ENCODE peak calls at places on chromosomes 1 and 21, in seven cellular contexts. D, H, S, M, L, V and E are unnamed samples.

GRCh38 chr1:97108200-97108599 is 386.6 kb downstream of the PTBP2 start:
- DNase-seq in D (peak), V (no peak), M (no peak), L (no peak), S (no peak), H (no peak), E (no peak)

GRCh38 chr1:211683396-211684297 is 8.2 kb upstream of the NEK2 start:
- DNase-seq in M (no peak), H (no peak), V (no peak), S (no peak), L (no peak), D (no peak), E (no peak)

GRCh38 chr1:205396972-205397616 is 24.8 kb downstream of the LEMD1 start:
- DNase-seq in H (peak), D (peak), V (peak), M (peak), S (peak), L (no peak), E (peak)

GRCh38 chr1:110982320-110982719 is 18.6 kb upstream of the LRIF1 start:
- DNase-seq in S (no peak), L (no peak), M (no peak), D (no peak), H (no peak), V (no peak), E (no peak)

GRCh38 chr21:31781737-31782136 is 49.8 kb upstream of the SCAF4 start:
- DNase-seq in D (peak), V (no peak), S (no peak), M (no peak), H (no peak), L (no peak), E (no peak)

GRCh38 chr1:147843486-147843885 is 59.1 kb upstream of the GJA8 start:
- DNase-seq in S (no peak), V (no peak), L (no peak), D (no peak), M (no peak), H (no peak), E (no peak)

GRCh38 chr1:87450615-87451209 is 122.0 kb downstream of the LMO4 start:
- DNase-seq in H (no peak), D (no peak), V (peak), L (no peak), M (peak), S (peak), E (peak)

GRCh38 chr1:45584351-45585109 is 689 bp downstream of the NASP start:
- DNase-seq in V (peak), S (peak), M (peak), L (peak), D (peak), H (peak), E (peak)

DNA sequence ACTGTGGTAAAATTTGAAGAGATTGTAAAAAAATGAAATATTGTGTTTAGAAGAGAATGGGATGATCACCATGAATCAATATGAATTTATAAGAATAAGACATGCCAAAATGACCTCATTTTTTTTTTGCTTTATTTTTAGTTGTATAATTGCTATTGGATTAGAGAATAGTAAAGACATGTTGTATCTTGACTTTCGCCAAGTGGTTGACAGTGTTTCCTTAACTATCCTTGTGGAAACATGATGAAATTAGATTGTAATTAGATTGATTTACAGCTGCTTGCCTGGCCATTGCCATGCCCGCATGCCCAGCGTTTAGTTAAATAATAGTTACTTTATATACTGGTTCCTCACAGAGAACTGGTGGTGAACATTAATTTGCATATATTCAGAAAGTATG is 154.9 kb downstream of the MAGI3 start:
- DNase-seq in H (no peak), M (no peak), L (no peak), S (no peak), D (no peak), V (no peak), E (no peak)
- TF ChIP-seq CEBPB in H (no peak), M (no peak), L (no peak), S (no peak), D (no peak), V (no peak), E (no peak)

GRCh38 chr1:81701071-81701470 is 99.7 kb upstream of the ADGRL2 start:
- DNase-seq in S (no peak), M (no peak), D (no peak), H (no peak), L (no peak), V (no peak), E (no peak)

GRCh38 chr1:81702903-81703302 is 97.8 kb upstream of the ADGRL2 start:
- DNase-seq in D (peak), L (no peak), M (no peak), H (no peak), V (no peak), S (no peak), E (no peak)

GRCh38 chr1:81703352-81703735 is 97.4 kb upstream of the ADGRL2 start:
- DNase-seq in L (no peak), H (no peak), S (no peak), D (peak), V (no peak), M (no peak), E (peak)

GRCh38 chr1:81702079-81702715 is 98.5 kb upstream of the ADGRL2 start:
- DNase-seq in L (no peak), M (no peak), S (no peak), V (no peak), H (no peak), D (no peak), E (no peak)

GRCh38 chr1:81703736-81704463 is 96.8 kb upstream of the ADGRL2 start:
- DNase-seq in D (peak), H (no peak), V (no peak), M (no peak), S (no peak), L (no peak), E (no peak)
- TF ChIP-seq CTCF in D (no peak), H (no peak), V (no peak), M (no peak), S (no peak), L (no peak), E (no peak)

GRCh38 chr1:92473781-92474495 is 12.8 kb downstream of the GFI1 start:
- DNase-seq in D (no peak), H (no peak), L (no peak), S (no peak), V (no peak), M (no peak), E (no peak)
- TF ChIP-seq CEBPB in D (no peak), H (no peak), L (no peak), S (no peak), V (no peak), M (no peak), E (no peak)

GRCh38 chr21:14773777-14774345 is 227.7 kb upstream of the SAMSN1 start:
- DNase-seq in V (peak), S (peak), H (peak), M (no peak), L (peak), D (no peak), E (no peak)
- TF ChIP-seq CTCF in V (peak), S (peak), H (peak), M (peak), L (peak), D (peak), E (peak)

GRCh38 chr1:225070972-225071371 is 141.5 kb downstream of the DNAH14 start:
- DNase-seq in D (no peak), V (no peak), H (no peak), M (no peak), L (no peak), S (no peak), E (no peak)
- TF ChIP-seq CEBPB in D (no peak), V (no peak), H (no peak), M (no peak), L (no peak), S (no peak), E (no peak)